ENCODE peak calls at places on chromosomes 16 and 17, in five cellular contexts. One of them, this sample, is unnamed. For H3K4me1, the result is how much of the 10 kb centered on the place peaks cover.

GRCh38 chr17:37405955-37406634 is 541 bp downstream of the ACACA start:
- DNase-seq in heart left ventricle: no peak
- DNase-seq in breast epithelium: no peak
- DNase-seq in A549: no peak
- DNase-seq in GM12878: no peak
- DNase-seq in this sample: no peak

GRCh38 chr17:45123930-45124796 is 8.2 kb downstream of the PLCD3 start:
- DNase-seq in heart left ventricle: peak
- DNase-seq in breast epithelium: no peak
- DNase-seq in A549: peak
- DNase-seq in GM12878: no peak
- DNase-seq in this sample: no peak

GRCh38 chr17:6510321-6511023 is 45.9 kb downstream of the PITPNM3 start:
- DNase-seq in heart left ventricle: no peak
- DNase-seq in breast epithelium: no peak
- DNase-seq in A549: no peak
- DNase-seq in GM12878: no peak
- DNase-seq in this sample: no peak

GRCh38 chr17:34533811-34534527 is 45.4 kb upstream of the TMEM132E start:
- DNase-seq in heart left ventricle: no peak
- DNase-seq in breast epithelium: no peak
- DNase-seq in A549: no peak
- DNase-seq in GM12878: no peak
- DNase-seq in this sample: no peak

GRCh38 chr16:30922420-30922959 is 882 bp upstream of the FBXL19 start:
- DNase-seq in heart left ventricle: peak
- DNase-seq in breast epithelium: peak
- DNase-seq in A549: peak
- DNase-seq in GM12878: peak
- DNase-seq in this sample: peak

GRCh38 chr17:79084291-79085153 is 9.9 kb downstream of the ENGASE start:
- DNase-seq in heart left ventricle: peak
- DNase-seq in breast epithelium: no peak
- DNase-seq in A549: no peak
- DNase-seq in GM12878: no peak
- DNase-seq in this sample: no peak

GRCh38 chr16:66874079-66874775 is 6.1 kb upstream of the PDP2 start:
- DNase-seq in heart left ventricle: no peak
- DNase-seq in breast epithelium: no peak
- DNase-seq in A549: no peak
- DNase-seq in GM12878: no peak
- DNase-seq in this sample: no peak

GRCh38 chr16:30485818-30486436 is 13.4 kb downstream of the ITGAL start:
- DNase-seq in heart left ventricle: no peak
- DNase-seq in breast epithelium: no peak
- DNase-seq in A549: no peak
- DNase-seq in GM12878: no peak
- DNase-seq in this sample: no peak

GRCh38 chr17:55726440-55726839 is 3.8 kb upstream of the TMEM100 start:
- DNase-seq in heart left ventricle: peak
- DNase-seq in breast epithelium: no peak
- DNase-seq in A549: peak
- DNase-seq in GM12878: no peak
- DNase-seq in this sample: peak

GRCh38 chr16:52383071-52383470 is 163.9 kb downstream of the TOX3 start:
- DNase-seq in heart left ventricle: no peak
- DNase-seq in breast epithelium: no peak
- DNase-seq in A549: no peak
- DNase-seq in GM12878: no peak
- DNase-seq in this sample: no peak

GRCh38 chr16:4038448-4038847 is 77.8 kb downstream of the ADCY9 start:
- DNase-seq in heart left ventricle: no peak
- DNase-seq in breast epithelium: no peak
- DNase-seq in A549: no peak
- DNase-seq in GM12878: no peak
- DNase-seq in this sample: no peak

GRCh38 chr17:50799582-50799981 is 32.3 kb upstream of the ANKRD40CL start:
- DNase-seq in heart left ventricle: no peak
- DNase-seq in breast epithelium: no peak
- DNase-seq in A549: no peak
- DNase-seq in GM12878: no peak
- DNase-seq in this sample: no peak

GRCh38 chr17:82204831-82205719 is 7.6 kb downstream of the CCDC57 start:
- DNase-seq in heart left ventricle: no peak
- DNase-seq in breast epithelium: no peak
- DNase-seq in A549: peak
- DNase-seq in GM12878: no peak
- DNase-seq in this sample: no peak

GRCh38 chr16:46650224-46650623 is 29.0 kb upstream of the SHCBP1 start:
- DNase-seq in heart left ventricle: no peak
- DNase-seq in breast epithelium: no peak
- DNase-seq in A549: no peak
- DNase-seq in GM12878: no peak
- DNase-seq in this sample: no peak

GRCh38 chr16:71441348-71441781 is 489 bp downstream of the TLE7 start:
- DNase-seq in heart left ventricle: no peak
- DNase-seq in breast epithelium: no peak
- DNase-seq in A549: no peak
- DNase-seq in GM12878: no peak
- DNase-seq in this sample: no peak

GRCh38 chr16:66520406-66521194 is 29.3 kb downstream of the TK2 start:
- DNase-seq in heart left ventricle: peak
- DNase-seq in breast epithelium: no peak
- DNase-seq in A549: no peak
- DNase-seq in GM12878: no peak
- DNase-seq in this sample: no peak

GRCh38 chr16:55325458-55326109 is 1.6 kb downstream of the IRX6 start:
- DNase-seq in heart left ventricle: no peak
- DNase-seq in breast epithelium: no peak
- DNase-seq in A549: no peak
- DNase-seq in GM12878: no peak
- DNase-seq in this sample: no peak

GRCh38 chr17:4199818-4200402 is 56.9 kb downstream of the CYB5D2 start:
- DNase-seq in heart left ventricle: no peak
- DNase-seq in breast epithelium: no peak
- DNase-seq in A549: peak
- DNase-seq in GM12878: no peak
- DNase-seq in this sample: no peak

GRCh38 chr16:28930652-28931051 is 1.1 kb upstream of the CD19 start:
- DNase-seq in heart left ventricle: no peak
- DNase-seq in breast epithelium: no peak
- DNase-seq in A549: no peak
- DNase-seq in GM12878: peak
- DNase-seq in this sample: no peak
- H3K4me1 ChIP-seq in heart left ventricle: under half
- H3K4me1 ChIP-seq in breast epithelium: under half
- H3K4me1 ChIP-seq in A549: under half
- H3K4me1 ChIP-seq in GM12878: under half
- H3K4me1 ChIP-seq in this sample: under half

GRCh38 chr17:48484256-48484655 is 46.6 kb downstream of the HOXB1 start:
- DNase-seq in heart left ventricle: no peak
- DNase-seq in breast epithelium: no peak
- DNase-seq in A549: no peak
- DNase-seq in GM12878: no peak
- DNase-seq in this sample: no peak
- H3K4me3 ChIP-seq in heart left ventricle: no peak
- H3K4me3 ChIP-seq in breast epithelium: no peak
- H3K4me3 ChIP-seq in A549: no peak
- H3K4me3 ChIP-seq in GM12878: no peak
- H3K4me3 ChIP-seq in this sample: no peak

GRCh38 chr17:28726396-28726911 is 421 bp upstream of the TLCD1 start:
- DNase-seq in heart left ventricle: peak
- DNase-seq in breast epithelium: no peak
- DNase-seq in A549: peak
- DNase-seq in GM12878: no peak
- DNase-seq in this sample: no peak

GRCh38 chr17:28729950-28730330 is 1.4 kb downstream of the NEK8 start:
- DNase-seq in heart left ventricle: no peak
- DNase-seq in breast epithelium: no peak
- DNase-seq in A549: no peak
- DNase-seq in GM12878: no peak
- DNase-seq in this sample: no peak

GRCh38 chr17:28727727-28728363 is 743 bp upstream of the NEK8 start:
- DNase-seq in heart left ventricle: peak
- DNase-seq in breast epithelium: peak
- DNase-seq in A549: peak
- DNase-seq in GM12878: peak
- DNase-seq in this sample: no peak

GRCh38 chr17:28726912-28727726 is 1.1 kb upstream of the TLCD1 start:
- DNase-seq in heart left ventricle: peak
- DNase-seq in breast epithelium: peak
- DNase-seq in A549: peak
- DNase-seq in GM12878: peak
- DNase-seq in this sample: peak

GRCh38 chr17:28728364-28729200 is at the start of gene NEK8:
- DNase-seq in heart left ventricle: peak
- DNase-seq in breast epithelium: peak
- DNase-seq in A549: peak
- DNase-seq in GM12878: peak
- DNase-seq in this sample: peak
- TF ChIP-seq POLR2A in heart left ventricle: no peak
- TF ChIP-seq POLR2A in breast epithelium: peak
- TF ChIP-seq POLR2A in A549: peak
- TF ChIP-seq POLR2A in GM12878: peak
- TF ChIP-seq POLR2A in this sample: peak

GRCh38 chr17:42359133-42359532 is 29.1 kb downstream of the STAT3 start:
- DNase-seq in heart left ventricle: no peak
- DNase-seq in breast epithelium: no peak
- DNase-seq in A549: no peak
- DNase-seq in GM12878: no peak
- DNase-seq in this sample: no peak
- H3K4me1 ChIP-seq in heart left ventricle: half or more
- H3K4me1 ChIP-seq in breast epithelium: under half
- H3K4me1 ChIP-seq in A549: under half
- H3K4me1 ChIP-seq in GM12878: under half
- H3K4me1 ChIP-seq in this sample: half or more

GRCh38 chr17:58665946-58666857 is 25.6 kb downstream of the TEX14 start:
- DNase-seq in heart left ventricle: no peak
- DNase-seq in breast epithelium: no peak
- DNase-seq in A549: no peak
- DNase-seq in GM12878: no peak
- DNase-seq in this sample: no peak
- H3K4me3 ChIP-seq in heart left ventricle: peak
- H3K4me3 ChIP-seq in breast epithelium: peak
- H3K4me3 ChIP-seq in A549: peak
- H3K4me3 ChIP-seq in GM12878: no peak
- H3K4me3 ChIP-seq in this sample: no peak